ENCODE peak calls at places on chromosomes 16 and 17, in five cellular contexts. B, D, L, P and I are unnamed samples.

GRCh38 chr16:67922740-67923139 is 8.9 kb downstream of the CTRL start:
- DNase-seq in P (no peak), D (no peak), L (no peak), B (no peak), I (no peak)

GRCh38 chr16:46822270-46822669 is 8.7 kb downstream of the C16orf87 start:
- DNase-seq in P (peak; percentile 48), B (no peak), D (no peak), L (no peak), I (no peak)

GRCh38 chr17:13311301-13311700 is 290.4 kb downstream of the HS3ST3A1 start:
- DNase-seq in P (no peak), L (no peak), D (no peak), B (no peak), I (no peak)

GRCh38 chr16:14436410-14436955 is 193.6 kb downstream of the PARN start:
- DNase-seq in P (no peak), L (no peak), B (peak; percentile 60), D (no peak), I (no peak)

GRCh38 chr16:53099318-53100130 is 44.7 kb downstream of the CHD9 start:
- DNase-seq in B (peak; percentile 67), P (peak; percentile 64), D (peak; percentile 94), L (peak; percentile 97), I (peak; percentile 50)

GRCh38 chr17:6701719-6702118 is 11.4 kb downstream of the SLC13A5 start:
- DNase-seq in P (peak; percentile 84), B (no peak), D (no peak), L (no peak), I (peak; percentile 34)

GRCh38 chr16:17116595-17117322 is 354.0 kb downstream of the XYLT1 start:
- DNase-seq in P (no peak), D (no peak), B (no peak), L (no peak), I (no peak)

GRCh38 chr17:20314834-20315233 is 152.5 kb downstream of the LGALS9B start:
- DNase-seq in P (no peak), B (no peak), D (no peak), L (no peak), I (no peak)

GRCh38 chr16:79954920-79955705 is 354.6 kb upstream of the MAF start:
- DNase-seq in L (no peak), D (no peak), B (no peak), P (no peak), I (no peak)

GRCh38 chr16:74793571-74793970 is 19.0 kb upstream of the FA2H start:
- DNase-seq in L (no peak), P (no peak), B (no peak), D (no peak), I (no peak)

GRCh38 chr17:30173649-30174048 is 57.0 kb downstream of the NSRP1 start:
- DNase-seq in L (no peak), D (no peak), B (no peak), P (peak; percentile 62), I (no peak)

GRCh38 chr16:5017678-5017969 is 16.1 kb downstream of the NAGPA start:
- DNase-seq in L (no peak), P (no peak), D (no peak), B (no peak), I (no peak)

GRCh38 chr17:43445009-43445589 is 38.7 kb upstream of the DHX8 start:
- DNase-seq in D (no peak), L (no peak), P (no peak), B (no peak), I (no peak)

GRCh38 chr16:84282533-84282932 is 12.1 kb upstream of the WFDC1 start:
- DNase-seq in P (no peak), D (no peak), B (no peak), L (no peak), I (no peak)

DNA sequence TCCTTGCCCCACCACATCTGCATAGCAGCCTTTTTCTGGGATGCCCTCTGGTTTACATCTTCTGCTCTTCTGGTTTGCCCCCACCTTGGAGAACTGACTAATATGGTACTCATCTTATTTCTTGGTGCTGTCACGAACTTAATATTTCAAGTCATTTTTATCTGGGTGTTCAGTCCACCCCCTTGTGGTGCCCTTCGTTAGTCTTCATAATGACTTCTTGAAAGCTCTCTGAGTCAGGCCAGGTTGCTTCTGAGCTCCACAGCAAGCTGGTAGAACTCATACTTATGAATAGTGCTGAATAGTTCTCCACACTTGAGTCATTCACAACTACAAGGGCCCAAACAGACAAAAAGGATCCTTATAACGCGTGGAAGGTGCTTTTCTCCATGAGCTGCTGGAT is 35.8 kb upstream of the TEKT3 start:
- DNase-seq in L (no peak), B (no peak), P (no peak), D (no peak), I (no peak)
- TF ChIP-seq CTCF in L (no peak), B (no peak), P (no peak), D (no peak), I (no peak)

GRCh38 chr16:87571868-87572244 is 30.5 kb upstream of the JPH3 start:
- DNase-seq in B (no peak), L (no peak), D (no peak), P (no peak), I (no peak)

GRCh38 chr16:87570564-87570937 is 31.8 kb upstream of the JPH3 start:
- DNase-seq in L (no peak), P (no peak), B (no peak), D (no peak), I (no peak)

GRCh38 chr16:87572959-87573358 is 29.3 kb upstream of the JPH3 start:
- DNase-seq in B (no peak), D (no peak), L (no peak), P (no peak), I (no peak)

GRCh38 chr16:87569601-87570559 is 32.4 kb upstream of the JPH3 start:
- DNase-seq in L (no peak), D (no peak), B (no peak), P (no peak), I (no peak)

DNA sequence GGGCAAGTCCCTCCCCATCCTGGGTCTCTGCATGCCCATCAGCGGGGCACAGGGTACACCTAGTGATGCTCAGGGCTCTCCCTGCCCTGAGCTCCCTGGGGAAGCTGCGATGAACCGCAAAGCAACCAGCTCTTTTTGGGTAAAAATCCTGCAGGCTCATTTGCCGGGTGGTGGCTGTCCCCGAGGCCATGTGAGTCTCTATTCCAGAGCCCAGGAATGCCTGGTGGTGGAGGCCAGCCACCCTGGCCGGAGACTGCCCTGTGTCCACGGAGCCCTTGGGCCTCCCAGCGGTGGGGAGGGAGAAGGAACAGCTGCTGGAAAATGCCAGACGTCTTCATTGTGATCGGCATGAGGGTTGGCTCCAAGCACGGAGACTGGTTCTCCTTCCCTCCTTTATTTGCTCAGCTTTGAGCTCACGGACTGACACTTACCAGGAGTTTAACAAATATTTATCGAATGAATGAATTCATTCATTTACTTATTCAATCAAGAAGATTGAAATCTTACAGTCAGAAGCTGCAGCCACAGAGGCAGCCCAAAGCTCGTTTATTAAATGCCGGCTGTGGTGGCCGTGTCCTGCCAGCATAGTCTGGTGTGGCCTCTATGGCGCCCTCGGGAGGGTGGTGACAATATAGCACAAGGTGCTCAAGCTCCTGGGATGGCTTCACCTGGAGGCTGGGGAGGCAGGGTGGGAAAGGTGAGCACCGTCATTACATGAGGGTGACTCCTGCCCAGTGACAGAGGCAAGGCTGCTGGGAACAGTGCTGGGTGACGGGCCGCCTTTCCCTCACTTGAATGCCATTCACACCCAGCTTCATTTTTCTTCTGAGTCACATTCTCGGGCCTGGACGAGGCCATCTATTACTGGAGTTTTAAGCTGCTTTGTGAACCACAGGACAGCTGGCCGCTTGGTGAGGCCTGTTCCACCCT is 31.1 kb upstream of the JPH3 start:
- DNase-seq in L (peak; percentile 88), P (no peak), D (peak; percentile 58), B (no peak), I (peak; percentile 38)
- TF ChIP-seq CTCF in L (peak; percentile 47), P (no peak), D (peak; percentile 58), B (no peak), I (peak; percentile 51)

DNA sequence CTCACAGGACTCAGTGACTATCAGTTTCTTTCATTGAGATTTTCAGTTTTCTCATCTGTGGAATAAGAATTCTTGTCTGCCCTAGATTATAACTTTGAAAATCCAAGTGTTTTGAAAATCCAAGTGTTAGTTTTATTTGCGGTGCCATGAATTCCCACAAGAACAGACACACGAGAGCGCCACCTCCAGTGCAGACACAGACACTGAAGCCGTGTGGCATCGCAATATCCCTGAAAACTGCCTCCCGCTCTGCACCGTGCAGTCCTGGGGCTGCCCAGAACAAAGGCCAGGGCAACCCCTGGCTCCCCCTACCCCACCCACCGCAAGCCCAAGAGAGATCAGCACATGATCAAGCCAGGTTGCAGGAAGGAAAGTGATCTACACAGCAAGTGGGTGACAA is 229.5 kb upstream of the ASIC2 start:
- DNase-seq in L (no peak), D (no peak), B (no peak), P (no peak), I (no peak)
- TF ChIP-seq CTCF in L (no peak), D (no peak), B (no peak), P (no peak), I (peak; percentile 22)

DNA sequence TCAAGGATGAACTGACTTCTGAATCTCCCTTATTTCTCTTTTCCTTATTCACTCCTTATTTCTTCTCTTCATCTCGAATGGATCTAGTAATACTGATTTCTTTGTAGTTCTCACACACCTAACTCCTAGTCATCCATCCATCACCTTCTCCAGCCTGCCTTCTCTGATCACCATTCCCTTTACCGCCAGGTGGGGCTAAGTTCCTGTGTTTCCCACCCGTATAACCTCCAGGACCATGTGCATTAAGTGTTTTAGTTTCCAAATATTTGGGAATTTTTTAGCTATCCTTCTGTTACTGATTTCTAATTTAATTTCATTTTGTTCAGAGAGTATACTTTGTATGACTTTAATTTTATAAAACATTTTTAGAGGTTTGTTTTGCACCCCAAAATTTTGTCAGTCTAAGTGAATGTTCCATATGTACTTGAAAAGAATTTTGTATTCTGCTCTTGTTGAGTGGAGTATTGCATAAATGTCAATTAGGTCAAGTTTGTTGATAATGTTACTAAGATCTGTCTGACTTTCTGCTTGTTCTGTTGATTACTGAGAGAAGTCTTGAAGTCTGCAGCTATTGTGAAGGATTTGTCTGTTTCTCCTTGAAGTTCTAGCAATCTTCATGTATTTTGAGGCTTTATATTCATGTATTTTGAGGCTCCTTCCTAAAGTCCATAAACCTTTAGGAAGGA is 8.8 kb downstream of the BPTF start:
- DNase-seq in P (no peak), L (no peak), D (no peak), B (no peak), I (no peak)
- TF ChIP-seq CTCF in P (no peak), L (no peak), D (no peak), B (no peak), I (peak; percentile 53)

DNA sequence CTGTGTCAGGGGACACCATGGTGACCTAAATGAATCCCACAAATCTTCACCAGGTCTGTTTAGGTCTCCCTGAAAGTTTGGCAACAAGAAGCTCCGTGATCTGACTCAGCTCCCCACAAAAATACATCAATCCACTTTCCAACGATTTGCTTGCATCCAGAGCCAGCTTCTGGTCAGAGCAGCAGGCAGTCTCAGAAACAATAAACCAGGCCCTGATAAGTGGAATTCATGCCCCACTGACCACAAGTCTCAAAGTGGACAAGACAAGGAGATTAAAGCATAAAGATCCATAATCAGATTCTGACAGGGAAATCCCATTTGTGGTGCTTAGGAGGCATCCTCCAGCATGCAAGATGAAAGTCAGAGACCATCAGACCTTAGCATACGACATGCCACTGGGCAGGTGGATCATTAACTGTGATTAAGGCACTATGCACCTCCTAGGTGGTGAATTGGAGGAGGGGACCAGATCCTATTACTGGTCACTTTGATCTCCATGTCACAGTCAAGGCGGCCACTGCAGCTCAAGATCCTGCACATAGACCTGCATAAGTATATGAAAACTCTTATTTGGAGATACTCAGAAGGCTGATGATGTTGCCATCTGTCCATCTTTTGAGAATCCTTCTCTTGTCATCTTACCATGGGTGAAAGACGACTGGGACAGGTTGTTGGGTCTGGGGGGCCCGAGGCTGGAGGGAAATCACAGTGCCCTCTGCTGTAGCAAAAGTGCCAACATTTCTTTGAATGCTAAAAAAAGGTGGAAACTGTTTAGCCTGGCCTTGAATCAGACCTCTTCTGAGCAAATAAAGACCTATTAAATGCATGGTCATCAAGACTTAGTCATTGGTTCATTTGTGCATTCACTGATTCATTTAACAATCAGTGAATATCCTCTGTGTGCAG is 309.2 kb upstream of the CCL2 start:
- DNase-seq in L (no peak), B (no peak), P (no peak), D (no peak), I (no peak)
- TF ChIP-seq CTCF in L (no peak), B (no peak), P (no peak), D (no peak), I (no peak)